ENCODE peak calls at places on chromosomes 4 and X, in four cellular contexts. T, Y, W and X are unnamed samples.

GRCh38 chrX:129239371-129239770 is 283.9 kb downstream of the SMARCA1 start:
- DNase-seq in T (peak), Y (no peak), W (no peak), X (no peak)

GRCh38 chr4:80365928-80366327 is 30.4 kb downstream of the CFAP299 start:
- DNase-seq in T (peak), Y (no peak), W (no peak), X (no peak)

GRCh38 chrX:124231454-124231853 is 101.0 kb upstream of the TEX13D start:
- DNase-seq in T (no peak), Y (no peak), W (no peak), X (no peak)

GRCh38 chrX:103524747-103525146 is 5.5 kb upstream of the RAB40A start:
- DNase-seq in T (no peak), Y (no peak), W (no peak), X (no peak)

GRCh38 chr4:53840643-53841042 is 223.8 kb downstream of the CHIC2 start:
- DNase-seq in T (peak), Y (no peak), W (no peak), X (no peak)

GRCh38 chr4:43875655-43876054 is 573.0 kb downstream of the KCTD8 start:
- DNase-seq in T (no peak), Y (no peak), W (no peak), X (no peak)

GRCh38 chrX:623599-624323 is 6.8 kb upstream of the SHOX start:
- DNase-seq in T (no peak), Y (no peak), W (peak), X (peak)

GRCh38 chr4:41360214-41360910 is 103.6 kb downstream of the UCHL1 start:
- DNase-seq in T (peak), Y (no peak), W (no peak), X (no peak)

GRCh38 chrX:11792461-11793421 is 34.7 kb downstream of the MSL3 start:
- DNase-seq in T (no peak), Y (no peak), W (no peak), X (no peak)

GRCh38 chrX:136525738-136526606 is 6.0 kb upstream of the VGLL1 start:
- DNase-seq in T (peak), Y (peak), W (no peak), X (no peak)
- H3K27ac ChIP-seq in T (no peak), Y (peak), W (no peak), X (no peak)

DNA sequence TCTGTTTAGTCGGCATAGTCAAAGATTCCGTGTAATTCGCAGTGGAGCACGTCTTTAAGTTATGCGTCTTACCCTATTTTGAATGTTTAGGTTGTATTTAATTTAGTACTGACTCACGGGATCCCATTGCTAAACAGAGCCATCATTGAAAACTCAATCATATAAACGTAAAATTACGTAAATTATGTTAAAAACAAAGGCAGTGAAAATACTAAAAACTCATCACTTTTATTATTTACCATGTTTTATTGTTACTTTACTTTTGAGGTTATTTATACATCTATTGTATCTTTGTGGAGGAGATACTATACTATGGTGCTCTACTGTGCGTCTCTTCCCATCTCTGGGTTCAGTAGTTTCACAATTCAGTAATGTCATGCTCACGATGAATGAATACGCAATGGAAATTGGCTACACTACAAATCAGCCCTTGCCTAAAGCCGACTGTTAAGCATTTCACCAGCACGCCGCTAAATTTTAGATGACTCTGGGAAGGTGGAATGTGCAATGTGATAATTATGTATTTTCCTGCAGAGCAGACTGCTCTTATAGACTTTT is 944 bp downstream of the FUNDC2 start:
- DNase-seq in T (peak), Y (peak), W (no peak), X (no peak)
- TF ChIP-seq POLR2A in T (peak), Y (peak), W (peak), X (peak)

DNA sequence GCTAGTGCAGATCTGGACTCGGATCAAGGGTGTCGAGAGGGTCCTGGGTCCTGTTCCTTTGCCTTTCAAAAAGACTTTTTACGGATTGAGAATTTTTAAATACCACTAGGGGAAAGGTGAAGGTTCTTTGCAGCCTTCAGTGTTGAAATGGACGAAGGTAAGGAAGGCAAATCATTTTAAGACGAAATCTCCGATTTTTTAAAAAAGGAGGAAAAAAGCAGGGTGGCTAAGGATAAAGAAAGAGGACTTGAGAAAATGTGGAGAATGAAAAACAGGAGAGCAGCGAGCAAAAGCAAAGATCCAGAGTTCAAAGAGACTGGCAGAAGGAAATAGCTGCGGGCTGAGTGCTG is 333 bp downstream of the EPHA5 start:
- DNase-seq in T (no peak), Y (no peak), W (no peak), X (no peak)
- TF ChIP-seq CTCF in T (no peak), Y (no peak), W (no peak), X (no peak)

DNA sequence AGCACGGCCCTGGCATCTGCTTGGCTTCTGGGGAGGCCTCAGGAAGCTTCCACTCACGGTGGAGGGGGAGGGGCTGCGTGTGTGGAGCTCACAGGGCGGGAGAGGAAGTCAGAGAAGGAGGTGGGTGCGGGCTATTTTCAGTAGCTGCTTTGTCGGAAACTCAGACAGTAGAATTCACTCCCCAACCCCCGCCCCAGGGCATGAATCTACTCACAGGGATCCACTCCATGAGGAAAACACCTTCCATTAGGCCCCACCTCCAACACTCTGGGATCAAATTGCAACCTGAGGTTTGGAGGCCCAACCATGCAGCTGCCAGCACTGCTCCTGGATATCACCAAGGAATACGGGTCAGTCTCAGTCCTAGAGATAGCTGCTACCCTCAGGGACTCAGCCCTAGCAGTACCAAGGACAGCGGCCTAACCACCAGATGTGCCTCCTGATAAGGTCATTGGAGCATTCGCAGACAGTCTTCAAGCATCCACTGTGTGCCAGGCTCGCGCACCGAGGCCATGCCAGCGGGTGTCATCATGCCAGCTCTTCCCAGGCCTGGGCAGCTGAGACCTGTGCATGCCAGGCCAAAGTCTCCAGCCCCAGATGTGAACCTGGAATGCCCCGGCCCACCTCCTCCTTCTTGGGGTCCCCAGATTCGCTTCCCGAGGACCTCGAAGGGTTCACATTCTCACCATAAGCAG is 102.1 kb downstream of the ADRA2C start:
- DNase-seq in T (peak), Y (no peak), W (peak), X (no peak)
- H3K27ac ChIP-seq in T (no peak), Y (no peak), W (no peak), X (no peak)

GRCh38 chr4:48905363-48906015 is 1.1 kb downstream of the OCIAD2 start:
- DNase-seq in T (peak), Y (no peak), W (no peak), X (no peak)
- TF ChIP-seq POLR2A in T (no peak), Y (no peak), W (no peak), X (no peak)

GRCh38 chr4:92328095-92328494 is 24.3 kb downstream of the GRID2 start:
- DNase-seq in T (no peak), Y (no peak), W (no peak), X (no peak)
- TF ChIP-seq CTCF in T (no peak), Y (no peak), W (no peak), X (no peak)